ENCODE peak calls at places on chromosome 20, in four cellular contexts. U, N, F and X are unnamed samples.

GRCh38 chr20:8932192-8933150 is 136.4 kb upstream of the PLCB4 start:
- DNase-seq in N (no peak), F (peak), U (no peak), X (peak)

GRCh38 chr20:32535953-32536823 is 48.9 kb downstream of the NOL4L start:
- DNase-seq in N (no peak), F (no peak), U (peak), X (no peak)

GRCh38 chr20:32457476-32457986 is 99.4 kb downstream of the ASXL1 start:
- DNase-seq in N (no peak), F (peak), U (peak), X (peak)

GRCh38 chr20:53872081-53872541 is 198.3 kb downstream of the BCAS1 start:
- DNase-seq in F (peak), U (no peak), N (no peak), X (peak)

GRCh38 chr20:36098364-36098763 is 56.2 kb upstream of the EPB41L1 start:
- DNase-seq in F (peak), N (no peak), U (no peak), X (no peak)

GRCh38 chr20:18324596-18325089 is 36.3 kb downstream of the ZNF133 start:
- DNase-seq in F (no peak), U (no peak), N (no peak), X (no peak)

GRCh38 chr20:51732454-51732791 is 35.8 kb downstream of the ATP9A start:
- DNase-seq in F (peak), U (no peak), N (no peak), X (no peak)

GRCh38 chr20:22946594-22946993 is 88.5 kb upstream of the SSTR4 start:
- DNase-seq in U (no peak), N (no peak), F (no peak), X (peak)

GRCh38 chr20:48846516-48847492 is 19.0 kb upstream of the PREX1 start:
- DNase-seq in F (no peak), U (no peak), N (no peak), X (no peak)

GRCh38 chr20:36754656-36755222 is 8.8 kb upstream of the NDRG3 start:
- DNase-seq in U (no peak), N (no peak), F (peak), X (peak)

GRCh38 chr20:31414381-31414780 is 8.4 kb upstream of the DEFB121 start:
- DNase-seq in N (no peak), F (no peak), U (no peak), X (no peak)

GRCh38 chr20:48864738-48865318 is 37.0 kb upstream of the PREX1 start:
- DNase-seq in U (no peak), N (no peak), F (no peak), X (no peak)

GRCh38 chr20:52779125-52779524 is 193.0 kb upstream of the TSHZ2 start:
- DNase-seq in U (no peak), N (no peak), F (no peak), X (no peak)

GRCh38 chr20:26209171-26209941 is 512.7 kb upstream of the ZNF337 start:
- DNase-seq in U (peak), N (no peak), F (peak), X (no peak)

GRCh38 chr20:22905667-22906066 is 129.4 kb upstream of the SSTR4 start:
- DNase-seq in U (peak), N (no peak), F (peak), X (no peak)

GRCh38 chr20:45919951-45920794 is 8.2 kb upstream of the PLTP start:
- DNase-seq in F (peak), N (no peak), U (peak), X (no peak)

GRCh38 chr20:46350201-46350985 is 42.1 kb upstream of the CDH22 start:
- DNase-seq in F (peak), U (no peak), N (no peak), X (peak)

GRCh38 chr20:760751-761417 is 7.4 kb downstream of the SLC52A3 start:
- DNase-seq in U (no peak), F (no peak), N (no peak), X (no peak)

GRCh38 chr20:23132930-23133559 is 46.9 kb upstream of the CD93 start:
- DNase-seq in F (no peak), U (no peak), N (no peak), X (no peak)

GRCh38 chr20:25355191-25355590 is 35.4 kb downstream of the ABHD12 start:
- DNase-seq in N (no peak), U (no peak), F (no peak), X (no peak)

GRCh38 chr20:1867495-1868260 is 27.5 kb upstream of the SIRPA start:
- DNase-seq in F (peak), N (no peak), U (no peak), X (no peak)

GRCh38 chr20:50636601-50637539 is 54.5 kb downstream of the RIPOR3 start:
- DNase-seq in N (no peak), U (no peak), F (peak), X (no peak)

GRCh38 chr20:50635014-50635557 is 56.3 kb downstream of the RIPOR3 start:
- DNase-seq in F (no peak), U (no peak), N (no peak), X (no peak)

GRCh38 chr20:50633361-50633760 is 58.0 kb downstream of the RIPOR3 start:
- DNase-seq in U (no peak), F (no peak), N (no peak), X (no peak)

GRCh38 chr20:50634191-50634590 is 57.2 kb downstream of the RIPOR3 start:
- DNase-seq in F (no peak), N (no peak), U (no peak), X (no peak)

GRCh38 chr20:50635676-50636600 is 55.4 kb downstream of the RIPOR3 start:
- DNase-seq in F (peak), U (peak), N (no peak), X (no peak)
- H3K4me3 ChIP-seq in F (no peak), U (peak), N (no peak), X (no peak)

GRCh38 chr20:5156670-5157448 is 30.1 kb downstream of the CDS2 start:
- DNase-seq in N (no peak), U (no peak), F (peak), X (no peak)
- H3K4me3 ChIP-seq in N (no peak), U (no peak), F (no peak), X (no peak)

DNA sequence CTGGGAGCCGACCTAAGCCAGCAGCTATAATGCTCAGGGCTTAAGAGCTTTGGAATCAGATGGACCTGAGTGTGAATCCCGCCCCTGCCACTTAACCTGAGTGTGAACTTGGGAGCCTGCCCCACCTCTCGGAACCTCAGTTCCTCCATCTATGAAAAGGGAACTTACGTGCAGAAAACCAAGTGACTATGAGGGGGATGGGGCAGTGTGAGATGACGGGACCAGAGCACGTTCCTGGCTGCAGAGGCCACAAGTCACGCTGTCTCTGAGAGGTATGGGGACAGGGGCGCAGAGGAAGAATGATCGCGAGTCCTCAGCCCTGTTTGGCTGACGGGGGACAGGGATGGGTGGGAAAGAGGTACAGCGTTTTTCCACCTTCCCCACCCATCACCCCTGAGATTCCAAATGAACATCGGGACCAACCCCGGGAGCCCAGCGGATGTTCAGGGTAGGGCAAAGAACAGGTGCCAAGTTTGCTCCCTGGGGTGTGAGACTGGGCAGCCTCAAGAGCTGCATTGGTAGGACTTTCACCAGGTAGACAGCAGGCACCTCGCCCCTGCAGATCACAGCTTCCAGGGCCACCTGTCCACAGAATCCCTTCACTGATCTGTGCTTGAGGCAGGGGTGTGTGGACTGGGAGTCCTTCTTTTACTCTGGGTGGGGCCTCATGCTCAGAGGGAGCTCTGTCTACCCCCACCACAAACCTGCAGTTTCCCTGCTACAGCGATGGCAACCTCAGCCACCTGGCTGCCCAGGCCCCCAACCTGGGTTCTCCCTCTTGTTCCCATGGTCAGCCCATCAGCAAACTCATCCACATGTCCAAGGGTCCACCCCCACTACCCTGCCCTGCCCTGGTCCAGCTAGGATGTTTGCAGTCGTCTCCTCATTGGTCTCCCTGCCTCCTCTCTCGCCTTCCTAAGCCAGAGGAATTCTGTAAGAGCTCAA is 85.8 kb downstream of the CEBPB start:
- DNase-seq in U (no peak), F (no peak), N (no peak), X (no peak)
- H3K4me3 ChIP-seq in U (no peak), F (no peak), N (no peak), X (no peak)

GRCh38 chr20:47350691-47351545 is 5.6 kb downstream of the ZMYND8 start:
- DNase-seq in F (no peak), U (no peak), N (no peak), X (no peak)
- H3K4me3 ChIP-seq in F (no peak), U (peak), N (no peak), X (peak)

GRCh38 chr20:4014031-4014474 is 1.3 kb downstream of the RNF24 start:
- DNase-seq in U (no peak), F (peak), N (no peak), X (peak)
- H3K4me3 ChIP-seq in U (peak), F (peak), N (no peak), X (peak)

GRCh38 chr20:59032713-59033059 is 551 bp upstream of the ATP5F1E start:
- DNase-seq in N (no peak), F (no peak), U (no peak), X (no peak)

GRCh38 chr20:59031326-59032022 is 661 bp downstream of the ATP5F1E start:
- DNase-seq in U (no peak), N (no peak), F (no peak), X (no peak)

GRCh38 chr20:59032023-59032712 is at the start of gene ATP5F1E:
- DNase-seq in F (peak), N (peak), U (peak), X (peak)

GRCh38 chr20:59033616-59034165 is 1.6 kb upstream of the ATP5F1E start:
- DNase-seq in U (no peak), N (no peak), F (no peak), X (no peak)

DNA sequence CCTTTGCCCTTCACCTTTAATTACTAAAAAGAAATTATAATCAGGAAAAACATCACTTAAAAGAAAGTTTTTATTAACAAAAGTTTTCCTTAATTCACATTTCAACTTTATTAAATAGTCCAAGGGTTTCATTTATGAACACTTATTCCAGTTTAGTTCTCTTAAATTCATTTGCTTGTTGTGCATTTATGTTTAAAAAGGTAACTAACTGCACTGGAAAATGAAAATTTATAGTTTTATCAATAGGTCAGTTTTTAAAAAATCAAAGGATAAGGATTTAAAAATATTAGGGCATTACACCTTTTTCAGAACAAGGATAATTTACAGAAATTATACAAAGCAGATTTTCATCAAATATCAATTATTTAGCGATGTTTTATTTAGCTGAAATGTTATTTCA is 958 bp upstream of the ATP5F1E start:
- DNase-seq in N (no peak), U (no peak), F (no peak), X (no peak)
- H3K4me3 ChIP-seq in N (no peak), U (peak), F (peak), X (peak)

DNA sequence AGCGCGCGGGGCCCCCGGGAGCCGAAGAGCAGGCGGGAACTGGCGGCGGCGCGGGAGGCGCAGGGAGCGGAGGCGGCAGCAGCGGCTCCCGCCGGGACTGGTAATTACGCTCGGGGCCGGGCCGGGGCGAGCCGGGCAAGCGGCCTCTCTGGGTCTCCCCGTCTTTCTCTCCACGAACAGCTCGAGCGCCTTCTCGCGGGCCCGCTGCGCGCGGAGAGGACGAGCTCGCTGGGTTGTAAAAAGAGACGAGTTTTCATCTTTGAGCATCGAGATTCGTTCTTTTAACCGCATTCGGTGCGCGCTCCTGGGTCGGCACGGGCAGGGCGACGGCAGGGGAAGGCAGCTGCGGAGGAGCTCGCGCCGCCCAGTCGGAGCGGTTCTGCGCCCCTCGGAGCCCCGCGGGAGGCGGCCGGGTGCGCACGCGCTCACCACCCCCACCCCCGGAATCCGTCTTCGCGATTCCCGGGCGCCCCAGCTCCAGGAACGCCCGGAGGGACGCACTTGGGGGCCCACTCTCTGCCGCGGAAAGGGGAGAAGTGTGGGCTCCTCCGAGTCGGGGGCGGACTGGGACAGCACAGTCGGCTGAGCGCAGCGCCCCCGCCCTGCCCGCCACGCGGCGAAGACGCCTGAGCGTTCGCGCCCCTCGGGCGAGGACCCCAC is 38.0 kb downstream of the YTHDF1 start:
- DNase-seq in F (no peak), U (no peak), N (no peak), X (no peak)
- H3K4me3 ChIP-seq in F (no peak), U (peak), N (no peak), X (no peak)

DNA sequence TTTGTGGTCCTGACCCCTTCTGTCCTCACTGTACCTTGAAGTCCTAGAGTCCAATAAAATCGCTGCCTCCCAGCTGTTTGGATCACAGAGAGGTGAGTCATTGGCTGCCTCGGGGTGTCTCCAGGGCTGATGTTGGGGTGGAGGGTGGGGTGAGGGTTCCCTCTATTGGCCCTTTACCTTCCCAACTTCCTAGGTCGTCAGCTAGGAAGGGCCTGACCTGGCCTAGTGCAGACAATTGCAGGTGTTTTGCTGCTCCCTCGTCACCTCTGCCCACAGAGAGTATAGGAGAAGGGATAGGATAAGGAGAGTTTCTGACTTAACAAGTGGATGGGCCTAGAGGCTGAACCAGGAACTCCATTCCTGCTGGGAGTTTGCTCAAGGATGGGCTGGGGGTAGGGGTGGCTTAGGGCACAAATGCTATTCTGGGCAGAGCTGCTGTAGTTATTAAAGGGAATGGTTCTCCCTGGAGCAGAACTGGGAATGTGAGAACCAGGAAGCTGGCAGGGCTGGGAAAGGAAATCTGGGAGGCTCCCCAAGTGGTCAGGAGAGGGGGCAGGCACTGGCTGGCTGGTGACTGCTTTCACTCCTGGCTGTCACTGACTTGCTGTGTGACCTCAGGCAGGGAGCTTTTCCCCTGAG is 1.4 kb downstream of the TP53INP2 start:
- DNase-seq in U (no peak), F (peak), N (no peak), X (no peak)
- H3K4me3 ChIP-seq in U (peak), F (peak), N (no peak), X (peak)

DNA sequence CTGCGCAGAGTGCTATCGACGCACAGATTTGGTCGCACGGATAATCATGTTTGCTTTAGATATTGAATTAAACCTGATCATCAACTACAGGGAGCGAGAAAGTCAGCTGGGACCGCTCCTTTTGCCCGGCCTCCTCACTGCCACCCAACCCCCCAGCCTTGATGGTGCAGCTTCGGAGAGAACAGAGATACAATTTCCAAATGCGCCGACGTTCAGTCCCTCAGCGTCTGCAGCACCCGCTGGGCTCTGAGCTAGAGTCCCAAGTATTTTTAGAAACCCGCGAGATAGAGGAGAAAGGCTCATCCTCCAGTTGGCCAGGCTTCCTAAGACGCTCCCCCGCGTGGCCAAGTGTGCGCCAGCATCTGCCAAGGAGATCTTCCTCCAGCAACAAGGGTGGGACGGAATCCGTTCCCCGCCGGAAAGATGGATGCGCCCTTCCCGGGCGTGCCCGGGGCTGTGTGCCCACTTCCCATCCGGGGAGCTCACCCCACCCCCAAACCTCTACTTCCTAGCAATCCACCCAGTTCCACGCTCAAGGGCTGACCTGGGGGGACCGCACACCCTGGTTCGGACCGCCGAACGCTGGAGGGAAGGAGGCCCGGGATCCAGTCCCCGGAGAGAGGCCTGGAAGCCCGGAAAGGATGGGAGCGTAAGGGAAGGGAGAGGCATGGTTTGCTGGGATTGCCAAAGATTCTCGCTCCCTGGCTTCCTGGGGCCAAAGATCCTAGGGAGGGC is 4.1 kb downstream of the NKX2-2 start:
- DNase-seq in F (peak), U (no peak), N (no peak), X (no peak)
- H3K4me3 ChIP-seq in F (peak), U (peak), N (no peak), X (no peak)